ENCODE peak calls at places on chromosomes 6 and 20, in four cellular contexts. One of them, this sample, is unnamed.

GRCh38 chr20:33570743-33571142 is 80.8 kb downstream of the CBFA2T2 start:
- DNase-seq in SW 1271: no peak
- DNase-seq in stimulated activated CD4-positive, alpha-beta T cell treated with anti-CD3 and anti-CD28 coated beads, Interleukin-15, amount 100 ng/mL, for 1 hour: no peak
- DNase-seq in Calu3: no peak
- DNase-seq in this sample: no peak

GRCh38 chr20:23826541-23827018 is at the start of gene CST2:
- DNase-seq in SW 1271: no peak
- DNase-seq in stimulated activated CD4-positive, alpha-beta T cell treated with anti-CD3 and anti-CD28 coated beads, Interleukin-15, amount 100 ng/mL, for 1 hour: no peak
- DNase-seq in Calu3: no peak
- DNase-seq in this sample: no peak

GRCh38 chr6:75090574-75090973 is 115.3 kb downstream of the COL12A1 start:
- DNase-seq in SW 1271: no peak
- DNase-seq in stimulated activated CD4-positive, alpha-beta T cell treated with anti-CD3 and anti-CD28 coated beads, Interleukin-15, amount 100 ng/mL, for 1 hour: no peak
- DNase-seq in Calu3: no peak
- DNase-seq in this sample: no peak

GRCh38 chr6:14865609-14866100 is 380.2 kb upstream of the JARID2 start:
- DNase-seq in SW 1271: no peak
- DNase-seq in stimulated activated CD4-positive, alpha-beta T cell treated with anti-CD3 and anti-CD28 coated beads, Interleukin-15, amount 100 ng/mL, for 1 hour: no peak
- DNase-seq in Calu3: no peak
- DNase-seq in this sample: no peak

GRCh38 chr20:25013478-25014380 is 21.2 kb upstream of the APMAP start:
- DNase-seq in SW 1271: no peak
- DNase-seq in stimulated activated CD4-positive, alpha-beta T cell treated with anti-CD3 and anti-CD28 coated beads, Interleukin-15, amount 100 ng/mL, for 1 hour: no peak
- DNase-seq in Calu3: no peak
- DNase-seq in this sample: no peak

GRCh38 chr6:69665437-69665836 is 131.4 kb downstream of the LMBRD1 start:
- DNase-seq in SW 1271: no peak
- DNase-seq in stimulated activated CD4-positive, alpha-beta T cell treated with anti-CD3 and anti-CD28 coated beads, Interleukin-15, amount 100 ng/mL, for 1 hour: no peak
- DNase-seq in Calu3: no peak
- DNase-seq in this sample: no peak

GRCh38 chr6:2623348-2623747 is 127.4 kb downstream of the MYLK4 start:
- DNase-seq in SW 1271: no peak
- DNase-seq in stimulated activated CD4-positive, alpha-beta T cell treated with anti-CD3 and anti-CD28 coated beads, Interleukin-15, amount 100 ng/mL, for 1 hour: no peak
- DNase-seq in Calu3: no peak
- DNase-seq in this sample: no peak

GRCh38 chr6:3312604-3313167 is 53.9 kb downstream of the PSMG4 start:
- DNase-seq in SW 1271: no peak
- DNase-seq in stimulated activated CD4-positive, alpha-beta T cell treated with anti-CD3 and anti-CD28 coated beads, Interleukin-15, amount 100 ng/mL, for 1 hour: no peak
- DNase-seq in Calu3: no peak
- DNase-seq in this sample: no peak

GRCh38 chr6:158629376-158630221 is 14.9 kb downstream of the DYNLT1 start:
- DNase-seq in SW 1271: no peak
- DNase-seq in stimulated activated CD4-positive, alpha-beta T cell treated with anti-CD3 and anti-CD28 coated beads, Interleukin-15, amount 100 ng/mL, for 1 hour: no peak
- DNase-seq in Calu3: no peak
- DNase-seq in this sample: no peak

GRCh38 chr6:30965140-30965601 is 18.3 kb upstream of the MUC21 start:
- DNase-seq in SW 1271: no peak
- DNase-seq in stimulated activated CD4-positive, alpha-beta T cell treated with anti-CD3 and anti-CD28 coated beads, Interleukin-15, amount 100 ng/mL, for 1 hour: no peak
- DNase-seq in Calu3: no peak
- DNase-seq in this sample: no peak

GRCh38 chr20:57266251-57267157 is at the start of gene BMP7:
- DNase-seq in SW 1271: no peak
- DNase-seq in stimulated activated CD4-positive, alpha-beta T cell treated with anti-CD3 and anti-CD28 coated beads, Interleukin-15, amount 100 ng/mL, for 1 hour: no peak
- DNase-seq in Calu3: no peak
- DNase-seq in this sample: peak; percentile 31

GRCh38 chr6:14316911-14317535 is 199.5 kb downstream of the CD83 start:
- DNase-seq in SW 1271: no peak
- DNase-seq in stimulated activated CD4-positive, alpha-beta T cell treated with anti-CD3 and anti-CD28 coated beads, Interleukin-15, amount 100 ng/mL, for 1 hour: no peak
- DNase-seq in Calu3: no peak
- DNase-seq in this sample: no peak

GRCh38 chr20:55515831-55516230 is 489.5 kb downstream of the CBLN4 start:
- DNase-seq in SW 1271: no peak
- DNase-seq in stimulated activated CD4-positive, alpha-beta T cell treated with anti-CD3 and anti-CD28 coated beads, Interleukin-15, amount 100 ng/mL, for 1 hour: no peak
- DNase-seq in Calu3: no peak
- DNase-seq in this sample: no peak

GRCh38 chr6:79536615-79536968 is 638 bp downstream of the LCA5 start:
- DNase-seq in SW 1271: no peak
- DNase-seq in stimulated activated CD4-positive, alpha-beta T cell treated with anti-CD3 and anti-CD28 coated beads, Interleukin-15, amount 100 ng/mL, for 1 hour: no peak
- DNase-seq in Calu3: peak; percentile 30
- DNase-seq in this sample: peak; percentile 8

GRCh38 chr20:58893355-58894151 is 41.0 kb downstream of the GNAS start:
- DNase-seq in SW 1271: no peak
- DNase-seq in stimulated activated CD4-positive, alpha-beta T cell treated with anti-CD3 and anti-CD28 coated beads, Interleukin-15, amount 100 ng/mL, for 1 hour: no peak
- DNase-seq in Calu3: no peak
- DNase-seq in this sample: no peak

GRCh38 chr6:118618676-118619377 is 32.6 kb downstream of the CEP85L start:
- DNase-seq in SW 1271: no peak
- DNase-seq in stimulated activated CD4-positive, alpha-beta T cell treated with anti-CD3 and anti-CD28 coated beads, Interleukin-15, amount 100 ng/mL, for 1 hour: peak; percentile 44
- DNase-seq in Calu3: peak; percentile 72
- DNase-seq in this sample: peak; percentile 66

GRCh38 chr6:150753404-150754184 is 111.9 kb upstream of the MTHFD1L start:
- DNase-seq in SW 1271: no peak
- DNase-seq in stimulated activated CD4-positive, alpha-beta T cell treated with anti-CD3 and anti-CD28 coated beads, Interleukin-15, amount 100 ng/mL, for 1 hour: no peak
- DNase-seq in Calu3: no peak
- DNase-seq in this sample: no peak

GRCh38 chr6:135419162-135419561 is 78.4 kb downstream of the AHI1 start:
- DNase-seq in SW 1271: no peak
- DNase-seq in stimulated activated CD4-positive, alpha-beta T cell treated with anti-CD3 and anti-CD28 coated beads, Interleukin-15, amount 100 ng/mL, for 1 hour: no peak
- DNase-seq in Calu3: no peak
- DNase-seq in this sample: no peak

GRCh38 chr6:161003336-161003735 is 11.8 kb downstream of the MAP3K4 start:
- DNase-seq in SW 1271: no peak
- DNase-seq in stimulated activated CD4-positive, alpha-beta T cell treated with anti-CD3 and anti-CD28 coated beads, Interleukin-15, amount 100 ng/mL, for 1 hour: no peak
- DNase-seq in Calu3: no peak
- DNase-seq in this sample: no peak

GRCh38 chr6:8100159-8100854 is 2.0 kb downstream of the EEF1E1 start:
- DNase-seq in SW 1271: no peak
- DNase-seq in stimulated activated CD4-positive, alpha-beta T cell treated with anti-CD3 and anti-CD28 coated beads, Interleukin-15, amount 100 ng/mL, for 1 hour: no peak
- DNase-seq in Calu3: no peak
- DNase-seq in this sample: no peak

GRCh38 chr6:65126667-65127066 is 580.4 kb downstream of the EYS start:
- DNase-seq in SW 1271: no peak
- DNase-seq in stimulated activated CD4-positive, alpha-beta T cell treated with anti-CD3 and anti-CD28 coated beads, Interleukin-15, amount 100 ng/mL, for 1 hour: no peak
- DNase-seq in Calu3: no peak
- DNase-seq in this sample: no peak

GRCh38 chr6:47308223-47308567 is 1.5 kb downstream of the TNFRSF21 start:
- DNase-seq in SW 1271: no peak
- DNase-seq in stimulated activated CD4-positive, alpha-beta T cell treated with anti-CD3 and anti-CD28 coated beads, Interleukin-15, amount 100 ng/mL, for 1 hour: no peak
- DNase-seq in Calu3: no peak
- DNase-seq in this sample: no peak

GRCh38 chr6:106097368-106098231 is 11.5 kb downstream of the PRDM1 start:
- DNase-seq in SW 1271: no peak
- DNase-seq in stimulated activated CD4-positive, alpha-beta T cell treated with anti-CD3 and anti-CD28 coated beads, Interleukin-15, amount 100 ng/mL, for 1 hour: peak; percentile 40
- DNase-seq in Calu3: no peak
- DNase-seq in this sample: peak; percentile 35

GRCh38 chr6:162467679-162468078 is 259.9 kb downstream of the PRKN start:
- DNase-seq in SW 1271: no peak
- DNase-seq in stimulated activated CD4-positive, alpha-beta T cell treated with anti-CD3 and anti-CD28 coated beads, Interleukin-15, amount 100 ng/mL, for 1 hour: no peak
- DNase-seq in Calu3: no peak
- DNase-seq in this sample: no peak

GRCh38 chr6:10800810-10801209 is 37.5 kb downstream of the MAK start:
- DNase-seq in SW 1271: no peak
- DNase-seq in stimulated activated CD4-positive, alpha-beta T cell treated with anti-CD3 and anti-CD28 coated beads, Interleukin-15, amount 100 ng/mL, for 1 hour: no peak
- DNase-seq in Calu3: peak; percentile 10
- DNase-seq in this sample: no peak

GRCh38 chr6:43604174-43604573 is 24.9 kb downstream of the GTPBP2 start:
- DNase-seq in SW 1271: no peak
- DNase-seq in stimulated activated CD4-positive, alpha-beta T cell treated with anti-CD3 and anti-CD28 coated beads, Interleukin-15, amount 100 ng/mL, for 1 hour: no peak
- DNase-seq in Calu3: no peak
- DNase-seq in this sample: no peak

GRCh38 chr20:58706150-58706892 is 13.7 kb downstream of the NPEPL1 start:
- DNase-seq in SW 1271: no peak
- DNase-seq in stimulated activated CD4-positive, alpha-beta T cell treated with anti-CD3 and anti-CD28 coated beads, Interleukin-15, amount 100 ng/mL, for 1 hour: no peak
- DNase-seq in Calu3: no peak
- DNase-seq in this sample: no peak

GRCh38 chr6:55617272-55617671 is 38.3 kb upstream of the HMGCLL1 start:
- DNase-seq in SW 1271: no peak
- DNase-seq in stimulated activated CD4-positive, alpha-beta T cell treated with anti-CD3 and anti-CD28 coated beads, Interleukin-15, amount 100 ng/mL, for 1 hour: no peak
- DNase-seq in Calu3: peak; percentile 42
- DNase-seq in this sample: peak; percentile 73

This sample was measured in SK-MEL-5.